ENCODE peak calls at places on chromosomes 16 and 17, in ten cellular contexts. H, I, Q, V, M, B, P, J, K and R are unnamed samples.

GRCh38 chr17:50196826-50197225 is 4.6 kb downstream of the COL1A1 start:
- DNase-seq in B (no peak), P (no peak), I (no peak), K (no peak), Q (no peak), V (no peak), J (no peak), M (no peak), H (no peak), R (no peak)

GRCh38 chr17:7982666-7983065 is 19.7 kb upstream of the GUCY2D start:
- DNase-seq in H (no peak), V (no peak), Q (no peak), K (no peak), M (peak), I (no peak), B (no peak), J (no peak), P (no peak), R (no peak)

GRCh38 chr16:67884684-67885083 is at the start of gene NRN1L:
- DNase-seq in I (peak), B (peak), H (no peak), V (peak), P (no peak), J (peak), K (peak), M (peak), Q (no peak), R (peak)

GRCh38 chr16:4613636-4614570 is 785 bp downstream of the UBALD1 start:
- DNase-seq in V (no peak), I (peak), J (no peak), M (no peak), Q (peak), K (peak), H (peak), B (peak), P (no peak), R (peak)

GRCh38 chr16:66299349-66299748 is 67.1 kb upstream of the CDH5 start:
- DNase-seq in J (peak), H (no peak), I (no peak), B (no peak), M (no peak), Q (no peak), K (no peak), V (no peak), P (no peak), R (no peak)

GRCh38 chr16:86060381-86061317 is 161.7 kb downstream of the IRF8 start:
- DNase-seq in I (no peak), B (no peak), Q (no peak), P (no peak), J (no peak), V (no peak), H (no peak), M (no peak), K (no peak), R (no peak)

GRCh38 chr17:10513284-10514067 is 4.9 kb downstream of the MYH1 start:
- DNase-seq in K (no peak), P (no peak), B (no peak), J (no peak), I (no peak), H (no peak), V (no peak), M (no peak), Q (no peak), R (no peak)

GRCh38 chr16:83402969-83403368 is 404.8 kb upstream of the HSBP1 start:
- DNase-seq in K (peak), J (no peak), B (no peak), M (no peak), Q (no peak), I (no peak), P (no peak), V (no peak), H (no peak), R (no peak)

GRCh38 chr17:44492706-44493272 is 10.4 kb downstream of the GPATCH8 start:
- DNase-seq in M (no peak), Q (no peak), B (no peak), K (no peak), H (no peak), V (no peak), P (no peak), I (peak), J (no peak), R (no peak)

GRCh38 chr17:55086635-55087058 is 118.1 kb downstream of the STXBP4 start:
- DNase-seq in P (no peak), B (no peak), J (no peak), H (no peak), I (peak), V (no peak), M (no peak), K (no peak), Q (no peak), R (no peak)

GRCh38 chr17:7241783-7242716 is at the start of gene GABARAP:
- DNase-seq in I (peak), P (peak), H (peak), Q (peak), M (peak), V (peak), B (peak), J (peak), K (peak), R (peak)

GRCh38 chr17:82023447-82024241 is 539 bp downstream of the LRRC45 start:
- DNase-seq in Q (peak), I (no peak), M (no peak), P (peak), J (no peak), H (peak), V (no peak), B (no peak), K (peak), R (peak)

GRCh38 chr16:86516618-86517003 is 6.3 kb downstream of the FOXF1 start:
- DNase-seq in J (no peak), M (no peak), I (no peak), H (no peak), P (no peak), B (no peak), Q (no peak), K (no peak), V (no peak), R (peak)

GRCh38 chr17:8659758-8660410 is 29.4 kb upstream of the MYH10 start:
- DNase-seq in Q (no peak), B (no peak), K (no peak), J (no peak), M (no peak), H (no peak), V (no peak), I (no peak), P (no peak), R (no peak)

GRCh38 chr16:31695667-31696066 is 168.0 kb downstream of the AHSP start:
- DNase-seq in B (no peak), Q (peak), M (no peak), P (peak), H (no peak), V (no peak), I (no peak), J (no peak), K (no peak), R (no peak)

GRCh38 chr16:1981972-1982574 is 804 bp upstream of the NOXO1 start:
- DNase-seq in Q (no peak), V (no peak), J (no peak), P (no peak), I (no peak), H (no peak), M (peak), K (no peak), B (no peak), R (no peak)

GRCh38 chr17:43418441-43419374 is 19.9 kb downstream of the ARL4D start:
- DNase-seq in M (no peak), I (peak), K (no peak), P (no peak), J (peak), V (peak), H (no peak), B (peak), Q (no peak), R (peak)

GRCh38 chr17:32805029-32805976 is 71.6 kb downstream of the MYO1D start:
- DNase-seq in I (no peak), K (no peak), B (no peak), J (no peak), P (no peak), V (no peak), Q (no peak), H (no peak), M (no peak), R (no peak)

GRCh38 chr16:86536621-86537020 is 18.4 kb downstream of the MTHFSD start:
- DNase-seq in V (no peak), B (no peak), K (no peak), M (no peak), P (no peak), I (no peak), H (no peak), Q (no peak), J (no peak), R (no peak)

GRCh38 chr17:74190154-74190553 is 13.3 kb upstream of the RPL38 start:
- DNase-seq in I (peak), B (no peak), Q (no peak), M (peak), J (no peak), K (no peak), P (no peak), H (no peak), V (no peak), R (no peak)

GRCh38 chr16:74053310-74053709 is 243.3 kb upstream of the PSMD7 start:
- DNase-seq in M (no peak), V (no peak), K (no peak), J (no peak), Q (no peak), I (no peak), B (no peak), P (no peak), H (no peak), R (no peak)

GRCh38 chr17:69326302-69327059 is 452 bp downstream of the ABCA5 start:
- DNase-seq in P (no peak), M (peak), I (peak), K (no peak), H (peak), J (no peak), Q (no peak), B (no peak), V (no peak), R (no peak)

GRCh38 chr17:72383053-72383847 is 262.4 kb downstream of the SOX9 start:
- DNase-seq in J (no peak), B (no peak), M (no peak), P (no peak), H (no peak), I (no peak), Q (no peak), K (peak), V (peak), R (peak)

GRCh38 chr17:76793775-76794174 is 55.9 kb downstream of the MFSD11 start:
- DNase-seq in P (no peak), Q (no peak), H (no peak), M (peak), B (no peak), I (peak), K (no peak), V (no peak), J (no peak), R (no peak)

GRCh38 chr17:69223809-69224208 is 4.8 kb downstream of the ABCA10 start:
- DNase-seq in J (no peak), I (no peak), H (no peak), Q (no peak), B (no peak), K (no peak), V (no peak), P (no peak), M (no peak), R (no peak)

GRCh38 chr17:10702574-10702973 is 5.2 kb downstream of the ADPRM start:
- DNase-seq in K (no peak), B (no peak), Q (no peak), H (no peak), V (no peak), I (no peak), M (no peak), J (no peak), P (no peak), R (no peak)

GRCh38 chr16:51404386-51404785 is 253.3 kb upstream of the SALL1 start:
- DNase-seq in Q (no peak), I (peak), V (no peak), J (no peak), M (no peak), P (no peak), H (no peak), B (no peak), K (no peak), R (no peak)

GRCh38 chr17:79779088-79779529 is 1.2 kb downstream of the CBX2 start:
- DNase-seq in H (no peak), B (peak), M (no peak), K (peak), V (no peak), I (no peak), Q (no peak), P (no peak), J (no peak), R (peak)

GRCh38 chr17:19744492-19744891 is 3.6 kb downstream of the ALDH3A1 start:
- DNase-seq in P (no peak), H (peak), Q (no peak), J (no peak), B (peak), K (no peak), M (no peak), V (no peak), I (no peak), R (no peak)

GRCh38 chr16:70788668-70789161 is 12.2 kb downstream of the VAC14 start:
- DNase-seq in I (no peak), P (no peak), J (no peak), K (no peak), H (no peak), M (no peak), Q (no peak), B (peak), V (no peak), R (no peak)